ENCODE peak calls at places on chromosomes 4 and X, in ten cellular contexts. I, C, E, L, H, U, Z, S, G and J are unnamed samples.

GRCh38 chrX:153828723-153829548 is 1.4 kb downstream of the PDZD4 start:
- DNase-seq in I (peak; percentile 61), C (no peak), E (no peak), L (no peak), H (no peak), U (peak; percentile 19), Z (peak; percentile 88), S (peak; percentile 25), G (no peak), J (no peak)

GRCh38 chr4:113945906-113946305 is 33.5 kb downstream of the ARSJ start:
- DNase-seq in I (no peak), C (no peak), E (no peak), L (peak; percentile 38), H (no peak), U (no peak), Z (no peak), S (peak; percentile 57), G (no peak), J (no peak)

GRCh38 chrX:129404670-129405008 is 118.7 kb downstream of the SMARCA1 start:
- DNase-seq in I (no peak), C (no peak), E (no peak), L (no peak), H (no peak), U (no peak), Z (no peak), S (no peak), G (no peak), J (no peak)

GRCh38 chr4:112942077-112942476 is 107.4 kb upstream of the ANK2 start:
- DNase-seq in I (no peak), C (no peak), E (no peak), L (no peak), H (no peak), U (no peak), Z (no peak), S (no peak), G (no peak), J (peak; percentile 44)

GRCh38 chrX:11125079-11125478 is 13.9 kb downstream of the HCCS start:
- DNase-seq in I (no peak), C (no peak), E (no peak), L (no peak), H (no peak), U (no peak), Z (no peak), S (no peak), G (no peak), J (no peak)

GRCh38 chr4:11704136-11704535 is 275.4 kb upstream of the HS3ST1 start:
- DNase-seq in I (no peak), C (no peak), E (no peak), L (no peak), H (no peak), U (no peak), Z (no peak), S (no peak), G (no peak), J (no peak)

GRCh38 chrX:19257001-19257400 is 86.7 kb upstream of the PDHA1 start:
- DNase-seq in I (no peak), C (no peak), E (no peak), L (no peak), H (no peak), U (no peak), Z (no peak), S (no peak), G (no peak), J (no peak)

GRCh38 chr4:140047017-140047640 is 106.9 kb downstream of the MAML3 start:
- DNase-seq in I (no peak), C (no peak), E (no peak), L (peak; percentile 54), H (no peak), U (no peak), Z (peak; percentile 72), S (no peak), G (no peak), J (no peak)

GRCh38 chr4:23720556-23720955 is 169.3 kb downstream of the PPARGC1A start:
- DNase-seq in I (no peak), C (no peak), E (no peak), L (no peak), H (no peak), U (no peak), Z (no peak), S (no peak), G (no peak), J (no peak)

GRCh38 chrX:136457303-136457917 is 30.3 kb upstream of the BRS3 start:
- DNase-seq in I (no peak), C (peak; percentile 51), E (no peak), L (no peak), H (no peak), U (peak; percentile 10), Z (no peak), S (no peak), G (no peak), J (no peak)

GRCh38 chrX:23503835-23504539 is 163.3 kb upstream of the PRDX4 start:
- DNase-seq in I (no peak), C (peak; percentile 84), E (no peak), L (peak; percentile 73), H (peak; percentile 93), U (peak; percentile 10), Z (peak; percentile 84), S (peak; percentile 79), G (no peak), J (no peak)

GRCh38 chr4:17059192-17059634 is 160.8 kb upstream of the LDB2 start:
- DNase-seq in I (peak; percentile 43), C (no peak), E (no peak), L (peak; percentile 51), H (no peak), U (no peak), Z (no peak), S (no peak), G (no peak), J (no peak)

GRCh38 chr4:186808635-186809018 is 85.0 kb upstream of the FAT1 start:
- DNase-seq in I (no peak), C (no peak), E (no peak), L (peak; percentile 73), H (no peak), U (no peak), Z (no peak), S (peak; percentile 79), G (no peak), J (no peak)

GRCh38 chrX:19683817-19684216 is 168.5 kb upstream of the MAP3K15 start:
- DNase-seq in I (no peak), C (no peak), E (peak; percentile 34), L (no peak), H (no peak), U (no peak), Z (no peak), S (no peak), G (no peak), J (no peak)

GRCh38 chr4:57172065-57172464 is 61.9 kb upstream of the IGFBP7 start:
- DNase-seq in I (no peak), C (no peak), E (no peak), L (no peak), H (no peak), U (no peak), Z (no peak), S (no peak), G (no peak), J (no peak)

GRCh38 chr4:139844057-139844456 is 178.4 kb downstream of the MGST2 start:
- DNase-seq in I (no peak), C (no peak), E (no peak), L (peak; percentile 32), H (no peak), U (no peak), Z (no peak), S (peak; percentile 10), G (no peak), J (no peak)

GRCh38 chr4:85968945-85969830 is 390.7 kb downstream of the MAPK10 start:
- DNase-seq in I (peak; percentile 31), C (peak; percentile 18), E (no peak), L (peak; percentile 84), H (peak; percentile 74), U (peak; percentile 66), Z (no peak), S (peak; percentile 63), G (no peak), J (peak; percentile 65)

GRCh38 chrX:150361777-150362351 is 1.3 kb upstream of the MAMLD1 start:
- DNase-seq in I (peak; percentile 40), C (no peak), E (peak; percentile 7), L (peak; percentile 17), H (no peak), U (no peak), Z (peak; percentile 66), S (peak; percentile 59), G (no peak), J (no peak)

GRCh38 chr4:168880087-168880675 is 129.9 kb downstream of the CBR4 start:
- DNase-seq in I (no peak), C (no peak), E (no peak), L (no peak), H (no peak), U (no peak), Z (no peak), S (peak; percentile 17), G (no peak), J (no peak)

GRCh38 chrX:39067866-39068265 is 266.6 kb downstream of the MID1IP1 start:
- DNase-seq in I (no peak), C (no peak), E (no peak), L (no peak), H (no peak), U (no peak), Z (no peak), S (no peak), G (no peak), J (no peak)

GRCh38 chrX:141668371-141668770 is 30.2 kb downstream of the SPANXD start:
- DNase-seq in I (no peak), C (no peak), E (no peak), L (no peak), H (no peak), U (no peak), Z (no peak), S (no peak), G (no peak), J (peak; percentile 7)

GRCh38 chrX:43349363-43349762 is 306.7 kb upstream of the MAOA start:
- DNase-seq in I (peak; percentile 25), C (no peak), E (peak; percentile 30), L (peak; percentile 43), H (peak; percentile 72), U (peak; percentile 7), Z (peak; percentile 88), S (peak; percentile 11), G (no peak), J (peak; percentile 62)